ENCODE peak calls at places on chromosomes 1 and 21, in four cellular contexts. Y, R, U and Q are unnamed samples.

GRCh38 chr1:12168451-12169160 is 1.8 kb downstream of the TNFRSF1B start:
- DNase-seq in U (no peak), R (no peak), Y (no peak), Q (no peak)

GRCh38 chr21:41830764-41831452 is 48.2 kb downstream of the PRDM15 start:
- DNase-seq in R (no peak), Y (no peak), U (no peak), Q (no peak)

GRCh38 chr1:208192989-208193388 is 51.2 kb downstream of the PLXNA2 start:
- DNase-seq in R (no peak), Y (peak; percentile 52), U (no peak), Q (no peak)

GRCh38 chr21:25572895-25573310 is 34.4 kb downstream of the MRPL39 start:
- DNase-seq in Y (no peak), R (no peak), U (no peak), Q (peak; percentile 56)

GRCh38 chr1:55040083-55040952 is 970 bp downstream of the PCSK9 start:
- DNase-seq in U (no peak), R (no peak), Y (no peak), Q (no peak)

GRCh38 chr1:40395211-40396175 is 22.0 kb downstream of the SMAP2 start:
- DNase-seq in U (no peak), R (no peak), Y (no peak), Q (no peak)

GRCh38 chr1:63829349-63830327 is 55.8 kb downstream of the ROR1 start:
- DNase-seq in R (no peak), Y (no peak), U (no peak), Q (peak; percentile 45)

GRCh38 chr1:103191327-103191726 is 83.0 kb upstream of the COL11A1 start:
- DNase-seq in U (no peak), Y (no peak), R (no peak), Q (no peak)

GRCh38 chr1:117120774-117121588 is 568 bp downstream of the TRIM45 start:
- DNase-seq in R (no peak), Y (no peak), U (no peak), Q (no peak)

GRCh38 chr1:114040273-114041043 is 61.2 kb downstream of the OLFML3 start:
- DNase-seq in U (no peak), R (no peak), Y (peak; percentile 21), Q (no peak)

GRCh38 chr1:41438711-41439110 is 45.8 kb downstream of the EDN2 start:
- DNase-seq in R (no peak), Y (no peak), U (no peak), Q (no peak)

GRCh38 chr1:171910786-171911185 is 69.5 kb downstream of the DNM3 start:
- DNase-seq in Y (no peak), U (no peak), R (no peak), Q (no peak)

GRCh38 chr1:189693140-189693539 is 784.5 kb downstream of the BRINP3 start:
- DNase-seq in Y (no peak), U (peak; percentile 30), R (no peak), Q (no peak)

GRCh38 chr1:167667536-167667935 is 37.5 kb downstream of the RCSD1 start:
- DNase-seq in Y (no peak), U (no peak), R (no peak), Q (no peak)

GRCh38 chr1:211783897-211784296 is 46.7 kb downstream of the LPGAT1 start:
- DNase-seq in U (peak; percentile 51), R (no peak), Y (no peak), Q (no peak)

GRCh38 chr1:231927431-231927830 is 300.8 kb downstream of the DISC1 start:
- DNase-seq in R (no peak), Y (no peak), U (no peak), Q (no peak)

GRCh38 chr1:18852501-18852900 is 7.0 kb downstream of the TAS1R2 start:
- DNase-seq in R (no peak), Y (no peak), U (no peak), Q (no peak)

GRCh38 chr1:230792691-230793462 is 45.7 kb downstream of the CAPN9 start:
- DNase-seq in Y (no peak), U (peak; percentile 9), R (no peak), Q (peak; percentile 5)

GRCh38 chr21:26280715-26281310 is 110.2 kb upstream of the APP start:
- DNase-seq in R (no peak), Y (no peak), U (no peak), Q (no peak)

GRCh38 chr21:44919913-44920693 is 596 bp downstream of the ITGB2 start:
- DNase-seq in R (no peak), Y (no peak), U (no peak), Q (no peak)

GRCh38 chr21:38321568-38321967 is 64.8 kb downstream of the KCNJ15 start:
- DNase-seq in R (no peak), U (no peak), Y (no peak), Q (no peak)

GRCh38 chr1:78339490-78339889 is 151.3 kb upstream of the PTGFR start:
- DNase-seq in Y (no peak), U (no peak), R (no peak), Q (peak; percentile 59)

GRCh38 chr1:228684609-228685008 is 50.7 kb upstream of the RHOU start:
- DNase-seq in Y (no peak), U (no peak), R (no peak), Q (no peak)

GRCh38 chr1:59574085-59574484 is 240.7 kb upstream of the HOOK1 start:
- DNase-seq in Y (no peak), R (no peak), U (no peak), Q (peak; percentile 93)

GRCh38 chr1:181189691-181190361 is 101.3 kb downstream of the IER5 start:
- DNase-seq in U (peak; percentile 63), Y (no peak), R (peak; percentile 65), Q (peak; percentile 46)

GRCh38 chr1:221069956-221070355 is 190.7 kb downstream of the HLX start:
- DNase-seq in R (no peak), U (no peak), Y (no peak), Q (no peak)

GRCh38 chr1:116919802-116920201 is 10.1 kb downstream of the PTGFRN start:
- DNase-seq in U (no peak), Y (no peak), R (no peak), Q (no peak)

GRCh38 chr1:109912873-109913272 is 2.2 kb downstream of the CSF1 start:
- DNase-seq in Y (peak; percentile 46), R (no peak), U (no peak), Q (peak; percentile 30)

GRCh38 chr1:66090863-66091457 is 298.3 kb downstream of the PDE4B start:
- DNase-seq in R (no peak), U (no peak), Y (no peak), Q (peak; percentile 68)

GRCh38 chr1:218671573-218671972 is 326.4 kb downstream of the TGFB2 start:
- DNase-seq in U (no peak), R (no peak), Y (no peak), Q (peak; percentile 61)

GRCh38 chr1:208242829-208243521 is 1.2 kb downstream of the PLXNA2 start:
- DNase-seq in Y (no peak), U (peak; percentile 33), R (peak; percentile 43), Q (no peak)

GRCh38 chr1:11262171-11263049 is at the start of gene MTOR:
- DNase-seq in Y (peak; percentile 99), R (peak; percentile 98), U (peak; percentile 99), Q (peak; percentile 100)

GRCh38 chr1:53601867-53602266 is 137.1 kb downstream of the GLIS1 start:
- DNase-seq in U (no peak), R (no peak), Y (no peak), Q (no peak)

GRCh38 chr1:40936878-40937484 is 42.5 kb upstream of the CTPS1 start:
- DNase-seq in R (no peak), U (no peak), Y (no peak), Q (peak; percentile 86)

GRCh38 chr1:41102208-41102607 is 80.7 kb upstream of the SLFNL1 start:
- DNase-seq in R (peak; percentile 88), Y (peak; percentile 89), U (peak; percentile 29), Q (peak; percentile 96)

GRCh38 chr1:218572046-218572445 is 226.9 kb downstream of the TGFB2 start:
- DNase-seq in Y (no peak), U (no peak), R (no peak), Q (no peak)

GRCh38 chr1:209839875-209840491 is 12.2 kb downstream of the UTP25 start:
- DNase-seq in Y (no peak), U (peak; percentile 77), R (no peak), Q (peak; percentile 95)
- H3K4me3 ChIP-seq in Y (no peak overlapping the region), U (no peak overlapping the region), R (no peak overlapping the region), Q (no peak overlapping the region)

DNA sequence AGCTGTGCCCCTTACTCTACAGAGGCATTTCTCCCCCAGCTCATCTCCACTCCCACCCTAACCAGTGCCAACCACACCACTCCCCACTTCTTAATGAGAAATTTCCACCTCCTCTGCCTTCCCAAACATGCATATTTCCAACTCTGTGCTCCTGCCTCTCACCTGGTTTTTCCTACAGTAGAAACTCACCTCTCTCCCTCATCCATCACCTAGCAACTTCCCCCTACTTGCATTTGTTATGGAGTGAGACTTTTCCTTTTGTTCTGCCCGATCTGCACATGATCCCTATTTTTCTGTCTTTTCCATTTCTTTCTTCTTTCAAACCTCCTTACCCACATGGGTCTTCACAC is 11.9 kb downstream of the RGS8 start:
- DNase-seq in U (no peak), R (no peak), Y (no peak), Q (no peak)
- TF ChIP-seq CTCF in U (no peak), R (no peak), Y (no peak), Q (no peak)

GRCh38 chr1:16888806-16889178 is 7.0 kb upstream of the RNU1-2 start:
- DNase-seq in U (no peak), Y (peak; percentile 27), R (no peak), Q (peak; percentile 34)
- H3K4me3 ChIP-seq in U (peak overlapping the region; percentile 49), Y (peak overlapping the region; percentile 62), R (peak overlapping the region; percentile 71), Q (peak overlapping the region; percentile 43)

GRCh38 chr1:8962812-8963669 is 17.4 kb downstream of the CA6 start:
- DNase-seq in U (peak; percentile 74), Y (peak; percentile 43), R (peak; percentile 26), Q (no peak)
- TF ChIP-seq CTCF in U (peak; percentile 44), Y (peak; percentile 14), R (peak; percentile 15), Q (peak; percentile 42)

GRCh38 chr1:16979475-16980327 is 719 bp downstream of the MFAP2 start:
- DNase-seq in Y (no peak), R (no peak), U (no peak), Q (peak; percentile 33)
- H3K4me3 ChIP-seq in Y (peak overlapping the region; percentile 66), R (peak overlapping the region; percentile 55), U (no peak overlapping the region), Q (peak overlapping the region; percentile 79)

DNA sequence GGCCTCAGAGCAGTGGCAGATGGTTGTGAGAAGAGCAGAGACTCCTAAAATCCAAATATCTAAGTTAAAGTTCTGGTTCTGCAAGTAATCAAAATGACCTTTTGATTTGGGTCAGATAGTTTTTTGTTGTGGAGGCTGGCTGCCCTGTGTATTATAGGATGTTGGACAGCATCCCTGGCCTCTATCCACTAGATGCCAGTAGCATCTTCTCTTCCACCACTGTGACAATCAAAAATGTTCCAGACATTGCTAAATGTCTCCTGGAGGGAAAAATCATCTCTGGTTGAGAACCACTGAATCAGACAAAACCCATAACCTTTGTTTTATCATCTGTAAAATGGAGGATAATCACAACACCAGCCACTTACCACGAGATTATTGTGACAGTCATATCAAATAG is 5.9 kb upstream of the DPT start:
- DNase-seq in R (no peak), Y (no peak), U (no peak), Q (no peak)
- TF ChIP-seq CTCF in R (no peak), Y (no peak), U (peak; percentile 27), Q (no peak)